ENCODE peak calls at places on chromosomes 7 and 10, in ten cellular contexts. Y is endothelial cell of umbilical vein; L is kidney epithelial cell; G is stomach; O is heart left ventricle; P is CD8-positive, alpha-beta memory T cell; E is BJ; X is left ventricle myocardium inferior; W is transverse colon; N is IMR-90. D is an unnamed sample.
A peak's percentile ranks its signal among the peaks of the same experiment; 100 is the strongest.

GRCh38 chr7:130918129-130919052 is 184.4 kb upstream of the KLF14 start:
- DNase-seq in P (no peak), E (no peak), L (no peak), N (peak; percentile 53), O (no peak), Y (no peak), W (no peak), G (no peak), X (no peak), D (no peak)

GRCh38 chr7:47153571-47153970 is 428.3 kb downstream of the TNS3 start:
- DNase-seq in X (no peak), E (no peak), O (no peak), W (no peak), L (no peak), P (no peak), Y (no peak), G (no peak), N (no peak), D (no peak)

GRCh38 chr7:25781704-25782103 is 370.3 kb upstream of the NFE2L3 start:
- DNase-seq in G (no peak), X (no peak), P (no peak), E (no peak), L (no peak), O (no peak), W (no peak), Y (no peak), N (no peak), D (no peak)

GRCh38 chr10:13700461-13701144 is 113.8 kb downstream of the PRPF18 start:
- DNase-seq in Y (no peak), P (no peak), G (no peak), O (no peak), X (no peak), E (no peak), W (no peak), N (no peak), L (no peak), D (no peak)

GRCh38 chr10:78433063-78433717 is 399.5 kb downstream of the RPS24 start:
- DNase-seq in L (no peak), P (no peak), N (no peak), O (no peak), Y (no peak), X (peak; percentile 38), W (no peak), G (no peak), E (no peak), D (no peak)

GRCh38 chr7:37817219-37817618 is 31.2 kb upstream of the NME8 start:
- DNase-seq in L (no peak), X (no peak), W (no peak), P (no peak), E (no peak), O (no peak), Y (no peak), G (no peak), N (no peak), D (no peak)

GRCh38 chr7:5702876-5703571 is 78.4 kb downstream of the RNF216 start:
- DNase-seq in G (no peak), N (peak; percentile 60), Y (no peak), L (no peak), O (no peak), X (peak; percentile 61), P (no peak), E (no peak), W (no peak), D (peak; percentile 80)

GRCh38 chr7:85261341-85261740 is 74.5 kb upstream of the SEMA3D start:
- DNase-seq in G (no peak), X (no peak), Y (no peak), N (peak; percentile 55), P (no peak), W (no peak), L (no peak), O (no peak), E (no peak), D (peak; percentile 48)

GRCh38 chr10:132790470-132790869 is 4.5 kb upstream of the NKX6-2 start:
- DNase-seq in W (no peak), Y (no peak), P (no peak), X (no peak), N (no peak), L (no peak), E (no peak), O (no peak), G (no peak), D (no peak)
- H3K27me3 ChIP-seq in W (peaks cover 70% of the 10 kb centered on the region), Y (peaks cover 24% of the 10 kb centered on the region), P (no peaks in the 10 kb centered on the region), X (peaks cover 87% of the 10 kb centered on the region), N (peaks cover 53% of the 10 kb centered on the region), L (peaks cover 82% of the 10 kb centered on the region), E (peaks cover 21% of the 10 kb centered on the region), O (peaks cover 35% of the 10 kb centered on the region), G (peaks cover 80% of the 10 kb centered on the region), D (peaks cover 14% of the 10 kb centered on the region)

GRCh38 chr10:73998623-73999622 is 1.0 kb downstream of the VCL start:
- DNase-seq in O (peak; percentile 73), Y (peak; percentile 84), E (peak; percentile 47), P (no peak), W (peak; percentile 71), L (peak; percentile 77), N (peak; percentile 86), X (peak; percentile 47), G (peak; percentile 60), D (peak; percentile 81)

GRCh38 chr10:73997806-73998622 is at the start of gene VCL:
- DNase-seq in O (peak; percentile 99), L (peak; percentile 82), N (peak; percentile 97), X (peak; percentile 99), W (peak; percentile 99), P (peak; percentile 95), E (peak; percentile 89), Y (peak; percentile 99), G (peak; percentile 99), D (peak; percentile 90)

GRCh38 chr10:73999703-74000102 is 1.8 kb downstream of the VCL start:
- DNase-seq in W (no peak), L (no peak), G (no peak), O (no peak), P (no peak), Y (peak; percentile 65), N (peak; percentile 59), X (no peak), E (no peak), D (peak; percentile 43)

GRCh38 chr10:73997479-73997805 is 474 bp upstream of the VCL start:
- DNase-seq in G (no peak), N (no peak), E (no peak), Y (no peak), P (no peak), L (no peak), X (no peak), O (no peak), W (peak; percentile 87), D (no peak)

DNA sequence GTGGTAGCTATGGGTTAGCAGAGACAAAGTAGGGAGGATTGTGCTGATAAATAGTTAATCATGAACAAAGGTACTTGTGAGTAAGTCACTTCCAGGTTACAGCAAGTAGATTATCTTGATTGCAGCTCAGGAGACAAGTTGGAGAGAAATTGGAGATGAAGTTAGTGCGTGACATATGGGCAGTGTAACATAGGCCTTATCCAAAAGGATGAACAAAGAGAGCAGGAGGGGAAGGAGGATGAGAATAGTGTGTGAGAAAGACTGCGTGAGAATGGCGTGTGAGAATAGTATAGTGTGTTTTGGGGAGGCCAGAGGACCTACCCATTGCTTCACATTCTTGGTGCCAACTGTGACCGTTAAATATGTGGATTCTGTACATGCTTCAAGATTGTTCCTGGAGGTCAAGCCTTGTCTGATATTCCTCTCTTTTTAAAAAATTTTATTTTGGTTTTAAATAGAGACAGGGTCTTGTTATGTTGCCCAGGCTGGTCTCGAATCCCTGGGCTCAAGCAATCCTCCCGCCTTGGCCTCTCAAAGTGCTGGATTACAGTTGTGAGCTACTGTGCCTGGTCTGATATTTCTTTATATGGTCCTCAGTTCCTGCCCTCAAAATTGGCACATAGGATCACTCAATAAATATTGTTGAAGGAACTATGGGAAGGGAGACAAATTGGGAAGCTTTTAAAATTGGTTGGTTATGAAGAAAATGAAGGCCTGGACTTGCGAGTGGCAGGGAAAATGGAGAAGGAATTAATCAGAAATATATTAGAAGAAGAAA is 3.2 kb downstream of the VCL start:
- DNase-seq in X (no peak), L (no peak), G (no peak), W (no peak), N (no peak), E (no peak), O (no peak), Y (no peak), P (no peak), D (no peak)
- H3K4me3 ChIP-seq in X (peak overlapping the region; percentile 99), L (peak overlapping the region; percentile 23), G (peak overlapping the region; percentile 85), W (no peak overlapping the region), N (peak overlapping the region; percentile 12), E (peak overlapping the region; percentile 95), O (peak overlapping the region; percentile 86), Y (no peak overlapping the region), P (no peak overlapping the region), D (no peak overlapping the region)

GRCh38 chr10:121519411-121519810 is 78.8 kb downstream of the FGFR2 start:
- DNase-seq in Y (no peak), O (no peak), W (no peak), P (no peak), N (no peak), L (no peak), E (no peak), X (no peak), G (no peak), D (no peak)

GRCh38 chr10:121522841-121523240 is 75.4 kb downstream of the FGFR2 start:
- DNase-seq in L (no peak), E (no peak), P (no peak), X (no peak), N (no peak), G (no peak), O (no peak), W (no peak), Y (no peak), D (no peak)

GRCh38 chr10:121524138-121524817 is 74.0 kb downstream of the FGFR2 start:
- DNase-seq in W (no peak), E (no peak), O (no peak), X (no peak), L (no peak), Y (no peak), P (no peak), N (no peak), G (no peak), D (no peak)

GRCh38 chr10:121519901-121520500 is 78.2 kb downstream of the FGFR2 start:
- DNase-seq in E (no peak), O (no peak), N (no peak), P (no peak), W (no peak), L (no peak), G (no peak), X (no peak), Y (no peak), D (no peak)

GRCh38 chr10:121521794-121522556 is 76.3 kb downstream of the FGFR2 start:
- DNase-seq in X (no peak), P (no peak), L (no peak), E (no peak), O (no peak), N (no peak), Y (no peak), W (no peak), G (no peak), D (no peak)
- H3K36me3 ChIP-seq in X (no peaks in the 10 kb centered on the region), P (no peaks in the 10 kb centered on the region), L (no peaks in the 10 kb centered on the region), E (no peaks in the 10 kb centered on the region), O (no peaks in the 10 kb centered on the region), N (no peaks in the 10 kb centered on the region), Y (no peaks in the 10 kb centered on the region), W (no peaks in the 10 kb centered on the region), G (no peaks in the 10 kb centered on the region), D (peaks cover 1% of the 10 kb centered on the region)

GRCh38 chr10:124376411-124376810 is 42.3 kb downstream of the OAT start:
- DNase-seq in L (no peak), G (no peak), O (no peak), X (no peak), P (no peak), Y (no peak), E (no peak), W (no peak), N (no peak), D (no peak)

GRCh38 chr10:124375353-124375614 is 43.4 kb downstream of the OAT start:
- DNase-seq in N (no peak), W (no peak), G (no peak), E (no peak), Y (no peak), L (no peak), X (no peak), P (no peak), O (no peak), D (no peak)

GRCh38 chr10:124378271-124378670 is 40.5 kb downstream of the OAT start:
- DNase-seq in N (no peak), X (no peak), O (no peak), P (no peak), G (no peak), E (no peak), Y (no peak), L (no peak), W (no peak), D (no peak)

GRCh38 chr10:124375691-124376090 is 43.0 kb downstream of the OAT start:
- DNase-seq in O (no peak), L (no peak), N (no peak), E (no peak), X (no peak), G (no peak), W (no peak), P (no peak), Y (no peak), D (no peak)

DNA sequence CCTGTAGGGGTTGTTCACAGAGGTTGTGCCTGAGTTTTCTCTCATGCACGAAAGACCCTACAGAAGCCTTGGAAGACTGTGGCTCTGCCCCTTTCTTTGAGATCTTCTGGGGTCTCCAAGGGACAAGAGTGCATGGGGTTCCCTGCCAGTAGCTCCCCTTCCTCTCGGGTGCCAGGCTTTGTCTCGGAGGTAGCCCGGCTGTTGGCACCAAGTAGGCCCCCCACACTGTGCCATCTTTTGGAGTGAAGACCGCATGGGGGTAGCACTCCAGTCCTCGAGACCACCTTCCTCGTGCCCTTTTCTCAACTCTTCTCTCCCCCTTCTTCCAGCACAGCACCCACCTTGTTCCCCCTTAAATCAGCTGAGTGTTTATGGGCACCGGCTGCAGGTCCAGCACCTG is 41.6 kb downstream of the OAT start:
- DNase-seq in N (no peak), G (no peak), X (no peak), L (no peak), P (no peak), Y (no peak), W (no peak), O (no peak), E (no peak), D (no peak)
- H3K27me3 ChIP-seq in N (peaks cover 16% of the 10 kb centered on the region), G (peaks cover 46% of the 10 kb centered on the region), X (peaks cover 68% of the 10 kb centered on the region), L (peaks cover 25% of the 10 kb centered on the region), P (peaks cover 10% of the 10 kb centered on the region), Y (peaks cover 3% of the 10 kb centered on the region), W (peaks cover 32% of the 10 kb centered on the region), O (no peaks in the 10 kb centered on the region), E (peaks cover 6% of the 10 kb centered on the region), D (peaks cover 7% of the 10 kb centered on the region)

D was measured in bronchial epithelial cell.